ENCODE peak calls at places on chromosome 14, in ten cellular contexts. One of them, this sample, is unnamed.

GRCh38 chr14:79706382-79706781 is 504.9 kb downstream of the DIO2 start:
- DNase-seq in fibroblast of lung: no peak
- DNase-seq in neural progenitor cell: no peak
- DNase-seq in A549: no peak
- DNase-seq in effector memory CD4-positive, alpha-beta T cell: no peak
- DNase-seq in spleen: no peak
- DNase-seq in colonic mucosa: peak; percentile 21
- DNase-seq in keratinocyte: no peak
- DNase-seq in gastrocnemius medialis: no peak
- DNase-seq in Peyer's patch: no peak
- DNase-seq in this sample: no peak

GRCh38 chr14:65072937-65073336 is 29.4 kb downstream of the MAX start:
- DNase-seq in fibroblast of lung: no peak
- DNase-seq in neural progenitor cell: no peak
- DNase-seq in A549: no peak
- DNase-seq in effector memory CD4-positive, alpha-beta T cell: no peak
- DNase-seq in spleen: no peak
- DNase-seq in colonic mucosa: no peak
- DNase-seq in keratinocyte: no peak
- DNase-seq in gastrocnemius medialis: no peak
- DNase-seq in Peyer's patch: no peak
- DNase-seq in this sample: no peak

GRCh38 chr14:87494010-87494409 is 499.0 kb downstream of the GALC start:
- DNase-seq in fibroblast of lung: no peak
- DNase-seq in neural progenitor cell: no peak
- DNase-seq in A549: no peak
- DNase-seq in effector memory CD4-positive, alpha-beta T cell: no peak
- DNase-seq in spleen: no peak
- DNase-seq in colonic mucosa: no peak
- DNase-seq in keratinocyte: no peak
- DNase-seq in gastrocnemius medialis: no peak
- DNase-seq in Peyer's patch: no peak
- DNase-seq in this sample: no peak

GRCh38 chr14:93007225-93007997 is 84.5 kb downstream of the CHGA start:
- DNase-seq in fibroblast of lung: peak; percentile 57
- DNase-seq in neural progenitor cell: no peak
- DNase-seq in A549: peak; percentile 28
- DNase-seq in effector memory CD4-positive, alpha-beta T cell: no peak
- DNase-seq in spleen: no peak
- DNase-seq in colonic mucosa: peak; percentile 56
- DNase-seq in keratinocyte: peak; percentile 17
- DNase-seq in gastrocnemius medialis: peak; percentile 45
- DNase-seq in Peyer's patch: peak; percentile 63
- DNase-seq in this sample: peak; percentile 83

GRCh38 chr14:88541324-88541723 is 13.5 kb downstream of the PTPN21 start:
- DNase-seq in fibroblast of lung: no peak
- DNase-seq in neural progenitor cell: no peak
- DNase-seq in A549: no peak
- DNase-seq in effector memory CD4-positive, alpha-beta T cell: no peak
- DNase-seq in spleen: no peak
- DNase-seq in colonic mucosa: no peak
- DNase-seq in keratinocyte: no peak
- DNase-seq in gastrocnemius medialis: no peak
- DNase-seq in Peyer's patch: no peak
- DNase-seq in this sample: no peak

GRCh38 chr14:23183479-23183878 is at the start of gene SLC7A8:
- DNase-seq in fibroblast of lung: no peak
- DNase-seq in neural progenitor cell: peak; percentile 85
- DNase-seq in A549: no peak
- DNase-seq in effector memory CD4-positive, alpha-beta T cell: no peak
- DNase-seq in spleen: peak; percentile 75
- DNase-seq in colonic mucosa: peak; percentile 74
- DNase-seq in keratinocyte: no peak
- DNase-seq in gastrocnemius medialis: peak; percentile 45
- DNase-seq in Peyer's patch: peak; percentile 64
- DNase-seq in this sample: no peak

GRCh38 chr14:70354204-70354603 is 5.3 kb downstream of the COX16 start:
- DNase-seq in fibroblast of lung: no peak
- DNase-seq in neural progenitor cell: no peak
- DNase-seq in A549: no peak
- DNase-seq in effector memory CD4-positive, alpha-beta T cell: no peak
- DNase-seq in spleen: no peak
- DNase-seq in colonic mucosa: no peak
- DNase-seq in keratinocyte: no peak
- DNase-seq in gastrocnemius medialis: no peak
- DNase-seq in Peyer's patch: no peak
- DNase-seq in this sample: no peak

GRCh38 chr14:49766839-49767238 is 1.1 kb upstream of the KLHDC2 start:
- DNase-seq in fibroblast of lung: peak; percentile 8
- DNase-seq in neural progenitor cell: peak; percentile 6
- DNase-seq in A549: no peak
- DNase-seq in effector memory CD4-positive, alpha-beta T cell: no peak
- DNase-seq in spleen: no peak
- DNase-seq in colonic mucosa: peak; percentile 31
- DNase-seq in keratinocyte: no peak
- DNase-seq in gastrocnemius medialis: no peak
- DNase-seq in Peyer's patch: no peak
- DNase-seq in this sample: no peak

GRCh38 chr14:68082698-68083291 is 263.2 kb downstream of the RAD51B start:
- DNase-seq in fibroblast of lung: no peak
- DNase-seq in neural progenitor cell: no peak
- DNase-seq in A549: no peak
- DNase-seq in effector memory CD4-positive, alpha-beta T cell: no peak
- DNase-seq in spleen: no peak
- DNase-seq in colonic mucosa: no peak
- DNase-seq in keratinocyte: no peak
- DNase-seq in gastrocnemius medialis: no peak
- DNase-seq in Peyer's patch: no peak
- DNase-seq in this sample: no peak

GRCh38 chr14:69769623-69770022 is 2.7 kb downstream of the SRSF5 start:
- DNase-seq in fibroblast of lung: no peak
- DNase-seq in neural progenitor cell: no peak
- DNase-seq in A549: no peak
- DNase-seq in effector memory CD4-positive, alpha-beta T cell: no peak
- DNase-seq in spleen: no peak
- DNase-seq in colonic mucosa: no peak
- DNase-seq in keratinocyte: no peak
- DNase-seq in gastrocnemius medialis: no peak
- DNase-seq in Peyer's patch: no peak
- DNase-seq in this sample: no peak

GRCh38 chr14:80390911-80391310 is 179.6 kb upstream of the DIO2 start:
- DNase-seq in fibroblast of lung: no peak
- DNase-seq in neural progenitor cell: peak; percentile 31
- DNase-seq in A549: peak; percentile 28
- DNase-seq in effector memory CD4-positive, alpha-beta T cell: no peak
- DNase-seq in spleen: no peak
- DNase-seq in colonic mucosa: no peak
- DNase-seq in keratinocyte: peak; percentile 82
- DNase-seq in gastrocnemius medialis: no peak
- DNase-seq in Peyer's patch: no peak
- DNase-seq in this sample: no peak

GRCh38 chr14:96538663-96539317 is 36.6 kb downstream of the PAPOLA start:
- DNase-seq in fibroblast of lung: no peak
- DNase-seq in neural progenitor cell: no peak
- DNase-seq in A549: peak; percentile 27
- DNase-seq in effector memory CD4-positive, alpha-beta T cell: no peak
- DNase-seq in spleen: no peak
- DNase-seq in colonic mucosa: no peak
- DNase-seq in keratinocyte: no peak
- DNase-seq in gastrocnemius medialis: no peak
- DNase-seq in Peyer's patch: no peak
- DNase-seq in this sample: no peak

GRCh38 chr14:57051633-57052032 is 217.1 kb downstream of the EXOC5 start:
- DNase-seq in fibroblast of lung: no peak
- DNase-seq in neural progenitor cell: peak; percentile 30
- DNase-seq in A549: no peak
- DNase-seq in effector memory CD4-positive, alpha-beta T cell: no peak
- DNase-seq in spleen: no peak
- DNase-seq in colonic mucosa: no peak
- DNase-seq in keratinocyte: no peak
- DNase-seq in gastrocnemius medialis: no peak
- DNase-seq in Peyer's patch: no peak
- DNase-seq in this sample: no peak

GRCh38 chr14:106606936-106607335 is 1080.6 kb downstream of the TMEM121 start:
- DNase-seq in fibroblast of lung: no peak
- DNase-seq in neural progenitor cell: no peak
- DNase-seq in A549: no peak
- DNase-seq in effector memory CD4-positive, alpha-beta T cell: no peak
- DNase-seq in spleen: no peak
- DNase-seq in colonic mucosa: no peak
- DNase-seq in keratinocyte: no peak
- DNase-seq in gastrocnemius medialis: no peak
- DNase-seq in Peyer's patch: no peak
- DNase-seq in this sample: no peak
- H3K9me3 ChIP-seq in fibroblast of lung: no peaks in the 10 kb centered on the region
- H3K9me3 ChIP-seq in neural progenitor cell: peaks cover 18% of the 10 kb centered on the region
- H3K9me3 ChIP-seq in A549: no peaks in the 10 kb centered on the region
- H3K9me3 ChIP-seq in effector memory CD4-positive, alpha-beta T cell: no peaks in the 10 kb centered on the region
- H3K9me3 ChIP-seq in spleen: no peaks in the 10 kb centered on the region
- H3K9me3 ChIP-seq in colonic mucosa: no peaks in the 10 kb centered on the region
- H3K9me3 ChIP-seq in keratinocyte: peaks cover 2% of the 10 kb centered on the region
- H3K9me3 ChIP-seq in gastrocnemius medialis: no peaks in the 10 kb centered on the region
- H3K9me3 ChIP-seq in Peyer's patch: no peaks in the 10 kb centered on the region
- H3K9me3 ChIP-seq in this sample: no peaks in the 10 kb centered on the region

GRCh38 chr14:78131201-78131600 is 39.0 kb upstream of the NRXN3 start:
- DNase-seq in fibroblast of lung: no peak
- DNase-seq in neural progenitor cell: no peak
- DNase-seq in A549: no peak
- DNase-seq in effector memory CD4-positive, alpha-beta T cell: no peak
- DNase-seq in spleen: no peak
- DNase-seq in colonic mucosa: no peak
- DNase-seq in keratinocyte: no peak
- DNase-seq in gastrocnemius medialis: no peak
- DNase-seq in Peyer's patch: no peak
- DNase-seq in this sample: no peak
- H3K27ac ChIP-seq in fibroblast of lung: no peak overlapping the region
- H3K27ac ChIP-seq in neural progenitor cell: no peak overlapping the region
- H3K27ac ChIP-seq in A549: no peak overlapping the region
- H3K27ac ChIP-seq in effector memory CD4-positive, alpha-beta T cell: no peak overlapping the region
- H3K27ac ChIP-seq in spleen: no peak overlapping the region
- H3K27ac ChIP-seq in colonic mucosa: no peak overlapping the region
- H3K27ac ChIP-seq in keratinocyte: no peak overlapping the region
- H3K27ac ChIP-seq in gastrocnemius medialis: no peak overlapping the region
- H3K27ac ChIP-seq in Peyer's patch: no peak overlapping the region
- H3K27ac ChIP-seq in this sample: no peak overlapping the region

GRCh38 chr14:100371773-100372172 is 48.6 kb downstream of the SLC25A47 start:
- DNase-seq in fibroblast of lung: no peak
- DNase-seq in neural progenitor cell: peak; percentile 57
- DNase-seq in A549: no peak
- DNase-seq in effector memory CD4-positive, alpha-beta T cell: no peak
- DNase-seq in spleen: no peak
- DNase-seq in colonic mucosa: no peak
- DNase-seq in keratinocyte: no peak
- DNase-seq in gastrocnemius medialis: no peak
- DNase-seq in Peyer's patch: no peak
- DNase-seq in this sample: no peak
- H3K4me3 ChIP-seq in fibroblast of lung: no peak overlapping the region
- H3K4me3 ChIP-seq in neural progenitor cell: peak overlapping the region; percentile 8
- H3K4me3 ChIP-seq in A549: no peak overlapping the region
- H3K4me3 ChIP-seq in effector memory CD4-positive, alpha-beta T cell: no peak overlapping the region
- H3K4me3 ChIP-seq in spleen: no peak overlapping the region
- H3K4me3 ChIP-seq in colonic mucosa: no peak overlapping the region
- H3K4me3 ChIP-seq in keratinocyte: no peak overlapping the region
- H3K4me3 ChIP-seq in gastrocnemius medialis: no peak overlapping the region
- H3K4me3 ChIP-seq in Peyer's patch: no peak overlapping the region
- H3K4me3 ChIP-seq in this sample: no peak overlapping the region

DNA sequence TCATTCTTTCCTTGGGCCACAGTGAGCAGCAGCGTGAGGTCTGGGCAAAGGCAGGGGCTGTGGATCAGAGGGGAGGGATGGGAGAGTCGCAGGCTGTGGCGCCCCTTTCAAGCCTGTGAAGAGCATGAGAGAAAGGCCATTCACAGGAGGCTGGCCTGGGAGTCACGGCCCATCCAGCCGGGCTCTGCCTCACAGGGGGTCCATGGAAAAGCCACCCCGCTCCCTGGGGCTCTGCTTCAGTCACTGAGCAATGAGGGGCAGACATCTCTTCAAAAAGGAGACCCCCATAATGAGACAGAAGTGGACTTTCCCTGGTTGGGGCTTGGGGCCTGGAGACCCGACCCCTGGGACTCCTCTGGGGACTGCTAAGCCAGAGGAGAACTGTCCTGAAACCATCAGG is 117.0 kb upstream of the GSC start:
- DNase-seq in fibroblast of lung: no peak
- DNase-seq in neural progenitor cell: no peak
- DNase-seq in A549: no peak
- DNase-seq in effector memory CD4-positive, alpha-beta T cell: no peak
- DNase-seq in spleen: peak; percentile 55
- DNase-seq in colonic mucosa: no peak
- DNase-seq in keratinocyte: no peak
- DNase-seq in gastrocnemius medialis: no peak
- DNase-seq in Peyer's patch: no peak
- DNase-seq in this sample: no peak
- H3K9me3 ChIP-seq in fibroblast of lung: no peaks in the 10 kb centered on the region
- H3K9me3 ChIP-seq in neural progenitor cell: no peaks in the 10 kb centered on the region
- H3K9me3 ChIP-seq in A549: no peaks in the 10 kb centered on the region
- H3K9me3 ChIP-seq in effector memory CD4-positive, alpha-beta T cell: no peaks in the 10 kb centered on the region
- H3K9me3 ChIP-seq in spleen: no peaks in the 10 kb centered on the region
- H3K9me3 ChIP-seq in colonic mucosa: no peaks in the 10 kb centered on the region
- H3K9me3 ChIP-seq in keratinocyte: peaks cover 10% of the 10 kb centered on the region
- H3K9me3 ChIP-seq in gastrocnemius medialis: no peaks in the 10 kb centered on the region
- H3K9me3 ChIP-seq in Peyer's patch: no peaks in the 10 kb centered on the region
- H3K9me3 ChIP-seq in this sample: no peaks in the 10 kb centered on the region

GRCh38 chr14:73567951-73568885 is 795 bp upstream of the ACOT2 start:
- DNase-seq in fibroblast of lung: peak; percentile 47
- DNase-seq in neural progenitor cell: no peak
- DNase-seq in A549: no peak
- DNase-seq in effector memory CD4-positive, alpha-beta T cell: no peak
- DNase-seq in spleen: no peak
- DNase-seq in colonic mucosa: no peak
- DNase-seq in keratinocyte: no peak
- DNase-seq in gastrocnemius medialis: no peak
- DNase-seq in Peyer's patch: no peak
- DNase-seq in this sample: no peak
- H3K27ac ChIP-seq in fibroblast of lung: peak overlapping the region; percentile 90
- H3K27ac ChIP-seq in neural progenitor cell: no peak overlapping the region
- H3K27ac ChIP-seq in A549: peak overlapping the region; percentile 94
- H3K27ac ChIP-seq in effector memory CD4-positive, alpha-beta T cell: peak overlapping the region; percentile 76
- H3K27ac ChIP-seq in spleen: peak overlapping the region; percentile 80
- H3K27ac ChIP-seq in colonic mucosa: peak overlapping the region; percentile 89
- H3K27ac ChIP-seq in keratinocyte: peak overlapping the region; percentile 63
- H3K27ac ChIP-seq in gastrocnemius medialis: peak overlapping the region; percentile 88
- H3K27ac ChIP-seq in Peyer's patch: peak overlapping the region; percentile 89
- H3K27ac ChIP-seq in this sample: peak overlapping the region; percentile 91

This sample was measured in ascending aorta.